ENCODE peak calls at places on chromosomes 12 and 14, in six cellular contexts. U is IMR-90, O is HCT116, Y is upper lobe of right lung, N is small intestine, D is neural progenitor cell. J is an unnamed sample. For H3K27me3, the result is how much of the 10 kb centered on the place peaks cover.

GRCh38 chr14:70245026-70245425 is 56.3 kb upstream of the SLC8A3 start:
- DNase-seq in U (no peak), O (no peak), Y (no peak), N (no peak), D (no peak), J (no peak)

GRCh38 chr12:79935624-79936040 is 735 bp upstream of the PPP1R12A start:
- DNase-seq in U (peak), O (no peak), Y (no peak), N (no peak), D (peak), J (peak)

GRCh38 chr12:94055528-94055927 is 92.8 kb upstream of the PLXNC1 start:
- DNase-seq in U (no peak), O (no peak), Y (no peak), N (peak), D (no peak), J (no peak)

GRCh38 chr12:47819902-47820630 is at the start of gene HDAC7:
- DNase-seq in U (peak), O (peak), Y (peak), N (peak), D (peak), J (no peak)

GRCh38 chr14:54173782-54174181 is 217.2 kb upstream of the BMP4 start:
- DNase-seq in U (peak), O (no peak), Y (no peak), N (no peak), D (no peak), J (no peak)

GRCh38 chr12:112182499-112182898 is 57.1 kb downstream of the TRAFD1 start:
- DNase-seq in U (peak), O (no peak), Y (no peak), N (no peak), D (no peak), J (no peak)

GRCh38 chr12:19938031-19938430 is 430.3 kb upstream of the PDE3A start:
- DNase-seq in U (no peak), O (no peak), Y (no peak), N (no peak), D (no peak), J (no peak)

GRCh38 chr14:22667881-22668280 is 23.7 kb upstream of the OR6J1 start:
- DNase-seq in U (no peak), O (no peak), Y (no peak), N (no peak), D (no peak), J (no peak)

GRCh38 chr14:55107766-55108554 is 21.1 kb upstream of the LGALS3 start:
- DNase-seq in U (peak), O (peak), Y (peak), N (peak), D (no peak), J (peak)

GRCh38 chr14:71726639-71727085 is 205.6 kb upstream of the RGS6 start:
- DNase-seq in U (no peak), O (no peak), Y (no peak), N (no peak), D (no peak), J (no peak)

GRCh38 chr12:106187842-106188241 is 49.1 kb upstream of the NUAK1 start:
- DNase-seq in U (no peak), O (no peak), Y (no peak), N (no peak), D (no peak), J (no peak)

GRCh38 chr12:61781021-61781581 is 479.1 kb upstream of the USP15 start:
- DNase-seq in U (no peak), O (no peak), Y (no peak), N (no peak), D (peak), J (no peak)

GRCh38 chr14:48536318-48536717 is 860.9 kb upstream of the MDGA2 start:
- DNase-seq in U (no peak), O (peak), Y (no peak), N (no peak), D (peak), J (no peak)

GRCh38 chr12:122813310-122813713 is 21.9 kb upstream of the HIP1R start:
- DNase-seq in U (no peak), O (no peak), Y (no peak), N (no peak), D (no peak), J (no peak)

GRCh38 chr14:85471744-85472143 is 58.2 kb upstream of the FLRT2 start:
- DNase-seq in U (peak), O (no peak), Y (no peak), N (no peak), D (no peak), J (peak)

GRCh38 chr12:105032703-105033357 is 46.7 kb downstream of the NOPCHAP1 start:
- DNase-seq in U (peak), O (no peak), Y (no peak), N (no peak), D (no peak), J (no peak)

GRCh38 chr14:91402278-91403068 is 15.1 kb downstream of the CCDC88C start:
- DNase-seq in U (no peak), O (no peak), Y (no peak), N (peak), D (no peak), J (no peak)

GRCh38 chr14:29652586-29652985 is 275.1 kb downstream of the PRKD1 start:
- DNase-seq in U (peak), O (no peak), Y (no peak), N (no peak), D (no peak), J (no peak)

GRCh38 chr14:29650554-29651269 is 276.9 kb downstream of the PRKD1 start:
- DNase-seq in U (no peak), O (no peak), Y (no peak), N (no peak), D (no peak), J (no peak)

GRCh38 chr14:29649170-29649569 is 278.5 kb downstream of the PRKD1 start:
- DNase-seq in U (no peak), O (no peak), Y (no peak), N (no peak), D (no peak), J (no peak)

GRCh38 chr14:29654910-29655590 is 272.6 kb downstream of the PRKD1 start:
- DNase-seq in U (peak), O (no peak), Y (no peak), N (no peak), D (no peak), J (no peak)

DNA sequence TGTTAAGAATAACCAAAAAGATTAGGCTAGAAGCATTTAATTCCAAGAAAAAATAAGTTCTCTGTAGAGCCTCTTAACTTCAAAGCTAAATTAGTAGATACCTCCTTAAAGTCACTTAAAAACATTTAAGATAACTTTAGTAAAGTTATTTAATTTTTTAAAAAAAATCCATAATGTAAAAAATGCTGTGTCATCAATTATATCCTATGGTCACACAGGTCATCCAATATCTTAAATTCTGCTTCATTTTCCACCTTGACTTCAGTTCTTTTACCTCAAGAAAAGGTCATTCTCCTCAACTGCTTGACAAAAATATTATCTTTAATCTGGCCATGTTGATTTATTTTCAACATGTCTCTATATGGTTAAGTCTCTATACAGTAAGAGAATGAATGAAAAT is 274.3 kb downstream of the PRKD1 start:
- DNase-seq in U (no peak), O (no peak), Y (no peak), N (no peak), D (no peak), J (no peak)
- H3K4me3 ChIP-seq in U (no peak), O (no peak), Y (no peak), N (no peak), D (no peak), J (no peak)

DNA sequence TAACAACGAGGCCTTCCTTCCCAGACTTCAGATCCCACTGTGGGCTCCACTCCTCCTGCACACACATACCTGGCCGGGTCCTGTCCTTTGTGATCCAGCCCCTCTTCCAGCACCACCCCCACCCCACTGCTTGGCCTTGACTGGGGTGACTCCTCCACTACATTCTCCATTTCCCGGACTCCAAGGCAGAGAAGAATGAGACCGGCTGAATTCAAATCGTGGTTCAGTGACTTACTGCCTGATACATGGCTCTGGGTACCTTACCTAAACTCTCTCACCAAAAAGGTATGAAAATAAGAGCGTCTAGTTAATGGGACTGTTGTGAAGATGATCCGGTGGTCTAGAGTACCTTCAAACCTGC is 1.7 kb upstream of the ZBTB42 start:
- DNase-seq in U (no peak), O (no peak), Y (no peak), N (no peak), D (no peak), J (no peak)
- H3K27me3 ChIP-seq in U (under half), O (under half), Y (under half), N (under half), D (half or more), J (under half)

GRCh38 chr14:99261916-99262787 is 9.8 kb downstream of the BCL11B start:
- DNase-seq in U (no peak), O (no peak), Y (no peak), N (peak), D (no peak), J (no peak)
- H3K4me3 ChIP-seq in U (no peak), O (no peak), Y (no peak), N (no peak), D (no peak), J (no peak)

GRCh38 chr14:57085043-57085442 is 183.7 kb downstream of the EXOC5 start:
- DNase-seq in U (no peak), O (no peak), Y (no peak), N (no peak), D (no peak), J (no peak)
- H3K27me3 ChIP-seq in U (under half), O (under half), Y (under half), N (under half), D (under half), J (under half)

GRCh38 chr12:25977047-25977446 is 18.6 kb downstream of the RASSF8 start:
- DNase-seq in U (peak), O (no peak), Y (no peak), N (no peak), D (peak), J (peak)
- H3K4me3 ChIP-seq in U (no peak), O (no peak), Y (no peak), N (no peak), D (no peak), J (no peak)

GRCh38 chr14:100570726-100571454 is 16.3 kb downstream of the BEGAIN start:
- DNase-seq in U (no peak), O (no peak), Y (no peak), N (no peak), D (no peak), J (no peak)
- H3K27me3 ChIP-seq in U (half or more), O (under half), Y (half or more), N (under half), D (under half), J (half or more)

DNA sequence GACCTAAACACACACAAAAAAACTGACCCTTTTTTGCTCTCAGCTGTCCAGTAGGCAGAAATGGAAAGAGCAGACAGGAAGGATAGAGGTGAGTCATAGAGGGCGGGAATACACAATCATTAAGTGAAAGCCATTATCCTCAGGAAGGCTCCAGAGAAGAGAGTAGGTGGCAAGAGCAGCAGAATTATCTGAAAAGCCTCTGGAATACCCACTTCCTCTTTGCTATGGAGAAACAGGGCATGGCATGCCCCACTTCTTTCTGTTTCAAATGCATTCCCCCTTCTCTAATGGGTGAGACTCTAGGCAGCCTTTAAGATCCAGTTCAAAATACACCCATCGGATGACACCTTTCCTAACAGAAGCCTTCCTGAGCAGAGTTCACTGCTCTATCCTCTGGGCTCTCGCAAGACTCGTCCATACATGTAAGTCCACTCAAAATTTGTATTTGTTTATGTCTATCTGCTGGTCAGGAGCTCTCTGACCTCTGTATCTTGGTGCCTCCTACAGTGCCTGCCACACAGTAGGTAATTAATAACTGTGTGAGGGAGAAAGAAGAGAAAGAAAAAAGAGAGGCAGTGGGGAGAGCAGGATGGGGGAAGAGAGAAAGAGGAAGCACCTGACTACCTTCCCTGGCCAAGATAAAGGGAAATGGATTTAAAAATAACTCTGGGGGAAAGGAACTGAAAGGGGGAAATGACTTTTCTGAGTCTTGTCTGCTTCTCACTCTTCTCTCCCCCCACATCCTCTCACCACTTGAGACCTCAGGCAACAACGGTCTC is 8.5 kb downstream of the KLHL33 start:
- DNase-seq in U (peak), O (peak), Y (no peak), N (peak), D (no peak), J (peak)
- H3K4me3 ChIP-seq in U (no peak), O (no peak), Y (no peak), N (no peak), D (no peak), J (no peak)

GRCh38 chr14:102360388-102360787 is 2.3 kb downstream of the CINP start:
- DNase-seq in U (no peak), O (no peak), Y (no peak), N (no peak), D (no peak), J (no peak)
- H3K27me3 ChIP-seq in U (under half), O (under half), Y (under half), N (under half), D (under half), J (under half)

GRCh38 chr12:77010637-77011548 is 54.5 kb downstream of the E2F7 start:
- DNase-seq in U (peak), O (peak), Y (peak), N (peak), D (peak), J (no peak)
- H3K4me3 ChIP-seq in U (no peak), O (no peak), Y (no peak), N (no peak), D (no peak), J (no peak)

J was measured in kidney epithelial cell.